ENCODE peak calls at places on chromosome 17, in seven cellular contexts. P is astrocyte, Y is heart right ventricle, F is fibroblast of lung, N is adrenal gland, R is uterus, J is transverse colon. T is an unnamed sample.

GRCh38 chr17:40026816-40027613 is 11.8 kb downstream of the CSF3 start:
- DNase-seq in Y (peak; percentile 87), J (peak; percentile 88), N (peak; percentile 91), R (peak; percentile 90), F (peak; percentile 81), P (peak; percentile 40), T (peak; percentile 72)

GRCh38 chr17:79955167-79955549 is 80.5 kb downstream of the TBC1D16 start:
- DNase-seq in P (no peak), R (no peak), Y (no peak), J (no peak), N (no peak), F (no peak), T (no peak)

GRCh38 chr17:47252209-47252608 is 1.4 kb upstream of the ITGB3 start:
- DNase-seq in R (no peak), P (no peak), Y (no peak), J (no peak), F (no peak), N (no peak), T (no peak)

GRCh38 chr17:66123163-66123562 is 68.8 kb downstream of the CEP112 start:
- DNase-seq in P (peak; percentile 52), N (no peak), J (no peak), F (peak; percentile 28), R (no peak), Y (no peak), T (peak; percentile 35)

GRCh38 chr17:70327723-70328122 is 158.4 kb downstream of the KCNJ2 start:
- DNase-seq in J (no peak), F (no peak), N (no peak), Y (no peak), P (no peak), R (no peak), T (no peak)

GRCh38 chr17:50638851-50639767 is 4.4 kb downstream of the ABCC3 start:
- DNase-seq in P (peak; percentile 96), J (peak; percentile 95), F (peak; percentile 95), R (peak; percentile 90), N (peak; percentile 100), Y (peak; percentile 90), T (peak; percentile 98)

GRCh38 chr17:36088559-36089376 is 1.2 kb downstream of the CCL3 start:
- DNase-seq in F (no peak), R (no peak), J (no peak), P (no peak), Y (no peak), N (no peak), T (no peak)

GRCh38 chr17:27106982-27107360 is 186.9 kb upstream of the WSB1 start:
- DNase-seq in P (no peak), J (no peak), Y (no peak), N (no peak), F (no peak), R (no peak), T (no peak)

GRCh38 chr17:66354981-66355380 is 52.6 kb downstream of the PRKCA start:
- DNase-seq in P (peak; percentile 59), Y (no peak), F (peak; percentile 71), J (no peak), N (no peak), R (no peak), T (peak; percentile 79)

GRCh38 chr17:27320222-27320560 is 26.3 kb downstream of the WSB1 start:
- DNase-seq in R (no peak), P (no peak), F (no peak), J (no peak), N (no peak), Y (no peak), T (no peak)

GRCh38 chr17:48429638-48430586 is at the start of gene SKAP1:
- DNase-seq in Y (no peak), R (no peak), F (no peak), J (peak; percentile 62), N (no peak), P (no peak), T (no peak)

GRCh38 chr17:75627094-75627493 is 6.1 kb upstream of the SMIM5 start:
- DNase-seq in F (no peak), J (no peak), N (no peak), Y (no peak), P (no peak), R (no peak), T (no peak)

GRCh38 chr17:80855196-80855967 is 136.3 kb upstream of the CHMP6 start:
- DNase-seq in J (peak; percentile 5), N (no peak), R (no peak), Y (no peak), F (no peak), P (no peak), T (no peak)

GRCh38 chr17:32275060-32276042 is 9.7 kb downstream of the RHBDL3 start:
- DNase-seq in R (peak; percentile 55), Y (no peak), J (no peak), N (peak; percentile 94), P (peak; percentile 80), F (peak; percentile 83), T (peak; percentile 83)

GRCh38 chr17:2364132-2365116 is 27.1 kb downstream of the SGSM2 start:
- DNase-seq in F (peak; percentile 38), J (no peak), N (no peak), Y (peak; percentile 63), P (no peak), R (no peak), T (no peak)

GRCh38 chr17:2368383-2368782 is 31.1 kb downstream of the SGSM2 start:
- DNase-seq in N (no peak), Y (no peak), F (no peak), J (no peak), P (no peak), R (no peak), T (no peak)

GRCh38 chr17:2369039-2369438 is 31.7 kb downstream of the SGSM2 start:
- DNase-seq in N (no peak), J (no peak), F (peak; percentile 28), P (no peak), R (no peak), Y (no peak), T (no peak)

GRCh38 chr17:2365132-2365531 is 27.8 kb downstream of the SGSM2 start:
- DNase-seq in R (no peak), P (no peak), N (no peak), J (no peak), Y (no peak), F (no peak), T (no peak)

DNA sequence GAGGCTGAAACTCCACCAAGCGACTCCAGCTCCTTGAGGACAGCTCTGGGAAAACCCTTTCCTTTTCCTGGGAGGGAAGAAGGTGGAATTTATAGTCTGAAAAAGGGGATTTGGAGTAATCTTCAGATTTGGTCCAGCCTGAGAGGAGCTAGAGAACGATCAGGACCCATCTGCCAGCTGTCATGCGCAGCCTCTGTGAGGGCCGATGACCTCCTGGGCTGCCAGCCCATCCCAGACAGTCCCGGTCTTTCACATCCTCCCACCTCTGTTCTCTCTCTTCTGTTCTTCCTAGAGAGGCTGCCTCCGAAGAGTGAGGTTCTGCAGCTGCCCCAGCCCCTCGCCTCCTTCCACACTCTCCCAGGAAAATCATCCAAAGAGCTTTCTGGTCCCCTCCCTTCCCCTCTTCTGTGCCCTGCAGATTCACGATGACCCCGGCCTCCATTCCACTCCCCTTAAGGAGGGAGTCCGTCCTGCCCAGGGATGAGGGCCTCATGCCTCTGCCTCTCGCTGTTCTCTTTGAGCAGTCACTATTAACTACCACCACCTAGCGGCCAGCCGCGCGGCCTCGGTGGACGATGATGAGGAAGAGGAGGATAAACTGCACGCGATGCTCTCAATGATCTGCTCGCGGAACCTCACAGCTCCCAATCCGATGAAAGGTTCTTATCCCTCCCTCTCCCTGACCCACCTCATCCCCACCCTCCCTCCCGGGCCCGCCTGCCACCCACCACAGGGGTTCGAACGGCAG is 29.6 kb downstream of the SGSM2 start:
- DNase-seq in F (no peak), J (no peak), N (no peak), Y (no peak), P (no peak), R (no peak), T (no peak)
- TF ChIP-seq CTCF in F (no peak), J (no peak), N (no peak), Y (no peak), P (peak; percentile 17), R (no peak), T (no peak)

DNA sequence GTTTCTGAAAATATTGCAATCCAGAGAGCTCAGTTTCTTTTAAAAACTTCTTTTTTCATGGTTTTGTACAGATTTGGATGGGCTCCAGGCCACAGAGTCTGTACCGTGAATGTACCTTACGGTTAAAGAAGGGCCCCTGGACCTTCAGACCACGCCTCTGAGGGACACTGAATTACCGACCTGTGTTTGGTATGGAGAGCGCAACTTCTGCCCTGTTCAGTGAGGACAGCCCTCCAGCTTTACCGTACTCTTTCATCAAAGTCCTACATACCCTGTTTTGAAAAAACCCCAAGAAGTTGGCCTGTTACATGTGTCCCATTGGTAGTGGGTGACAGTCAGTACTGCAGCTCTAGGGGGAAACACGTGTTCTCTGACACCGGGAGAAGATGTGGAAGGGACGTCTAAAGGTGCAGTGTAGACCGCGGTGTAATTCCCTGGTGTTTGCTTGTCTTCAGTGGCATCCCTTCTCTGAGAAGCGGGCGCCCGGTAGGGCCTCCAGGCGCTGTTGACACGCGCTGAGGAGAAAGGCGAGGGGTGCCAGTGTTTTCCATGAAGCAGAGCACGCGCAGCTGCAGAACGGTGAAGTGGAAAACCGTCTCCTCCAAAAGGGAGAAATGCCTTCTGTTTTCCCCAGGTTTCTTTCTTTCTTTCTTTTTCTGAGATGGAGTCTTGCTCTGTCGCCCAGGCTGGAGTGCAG is 6.2 kb downstream of the PGS1 start:
- DNase-seq in N (no peak), J (no peak), R (no peak), F (no peak), Y (no peak), P (no peak), T (no peak)
- H3K4me3 ChIP-seq in N (no peak overlapping the region), J (no peak overlapping the region), R (no peak overlapping the region), F (no peak overlapping the region), Y (no peak overlapping the region), P (no peak overlapping the region), T (no peak overlapping the region)

DNA sequence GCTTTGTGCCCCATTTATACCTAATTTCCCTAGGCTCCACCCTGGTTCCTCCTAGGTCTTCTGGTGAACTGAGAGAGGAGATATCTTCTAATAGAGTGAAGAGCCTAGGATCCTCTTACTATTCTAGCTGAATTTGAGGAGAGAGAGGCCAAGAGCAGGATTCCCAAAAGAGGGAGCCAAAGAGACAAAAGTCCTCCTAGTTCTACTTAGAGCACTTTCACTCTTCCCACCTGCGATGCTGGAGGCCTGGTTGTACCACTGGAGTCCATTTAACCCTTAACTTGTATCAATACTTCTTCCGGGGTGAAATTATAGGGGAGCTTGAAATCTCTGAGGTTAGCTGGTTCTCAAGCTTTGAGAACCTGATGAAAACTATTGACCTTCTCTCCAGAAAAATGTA is 3.4 kb upstream of the SSH2 start:
- DNase-seq in R (no peak), J (no peak), Y (no peak), F (peak; percentile 50), N (no peak), P (peak; percentile 14), T (peak; percentile 34)
- TF ChIP-seq CTCF in R (no peak), J (no peak), Y (peak; percentile 18), F (peak; percentile 48), N (peak; percentile 22), P (no peak), T (peak; percentile 53)

DNA sequence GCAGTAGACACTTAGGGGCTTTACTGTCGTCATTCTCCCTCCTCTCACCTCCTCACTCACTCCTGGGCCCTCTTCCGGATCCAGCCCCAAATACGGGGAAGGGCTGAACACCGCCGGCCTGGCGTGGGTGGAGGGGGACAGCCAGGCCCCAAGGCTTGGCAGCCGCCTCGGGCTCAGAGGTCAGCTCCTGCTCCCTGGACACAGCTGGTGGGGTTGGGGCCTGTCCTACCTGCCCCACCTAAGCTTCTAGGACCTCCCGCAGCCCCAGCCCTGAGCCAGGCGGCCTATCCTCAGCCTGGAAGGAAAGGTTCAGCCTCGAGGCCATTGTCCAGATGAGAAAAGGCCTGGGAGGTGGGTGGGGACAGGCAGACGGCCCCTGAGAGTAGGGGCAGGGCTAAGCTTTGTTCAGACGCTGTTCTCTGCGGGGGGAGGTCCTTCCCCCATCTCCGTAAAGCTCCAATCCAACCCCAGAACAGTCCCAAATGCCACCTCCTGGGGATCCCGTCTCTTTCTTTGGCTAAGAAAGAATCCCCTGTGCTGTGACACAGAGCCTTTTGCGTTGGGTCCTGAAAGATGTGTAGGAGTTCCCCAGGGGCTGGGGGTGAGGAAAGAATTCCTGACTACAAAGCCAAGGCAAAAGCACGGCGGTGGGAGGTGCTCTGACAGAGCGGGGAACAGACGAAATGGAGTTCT is 861 bp upstream of the LLGL1 start:
- DNase-seq in R (peak; percentile 50), P (no peak), N (no peak), J (no peak), F (peak; percentile 32), Y (peak; percentile 24), T (no peak)
- H3K4me3 ChIP-seq in R (peak overlapping the region; percentile 24), P (peak overlapping the region; percentile 53), N (no peak overlapping the region), J (peak overlapping the region; percentile 51), F (peak overlapping the region; percentile 17), Y (peak overlapping the region; percentile 18), T (peak overlapping the region; percentile 59)

T was measured in AG10803.